ENCODE peak calls at places on chromosomes 2 and 18, in nine cellular contexts. B is GM13977, F is lower lobe of right lung, A is suprapubic skin, L is bronchial epithelial cell, N is neural crest cell, K is WTC11, S is psoas muscle, V is fibroblast of lung. M is an unnamed sample.

GRCh38 chr2:47402805-47403691 is at the start of gene MSH2:
- DNase-seq in B (peak; percentile 97), F (peak; percentile 94), A (peak; percentile 95), L (peak; percentile 83), N (peak; percentile 79), K (peak; percentile 95), S (peak; percentile 92), V (peak; percentile 90), M (peak; percentile 88)

GRCh38 chr2:8202139-8202538 is 479.7 kb upstream of the ID2 start:
- DNase-seq in B (peak; percentile 74), F (no peak), A (no peak), L (peak; percentile 3), N (no peak), K (no peak), S (no peak), V (no peak), M (peak; percentile 13)

GRCh38 chr2:23912054-23912453 is 14.9 kb downstream of the ATAD2B start:
- DNase-seq in B (no peak), F (no peak), A (no peak), L (no peak), N (no peak), K (no peak), S (no peak), V (no peak), M (peak; percentile 40)

GRCh38 chr2:9273496-9273895 is 66.9 kb downstream of the ASAP2 start:
- DNase-seq in B (no peak), F (no peak), A (no peak), L (no peak), N (no peak), K (no peak), S (no peak), V (no peak), M (no peak)

GRCh38 chr2:106159867-106160785 is 34.0 kb downstream of the UXS1 start:
- DNase-seq in B (no peak), F (no peak), A (no peak), L (no peak), N (no peak), K (no peak), S (no peak), V (no peak), M (no peak)

GRCh38 chr2:236675051-236675450 is 105.4 kb downstream of the ACKR3 start:
- DNase-seq in B (peak; percentile 28), F (no peak), A (no peak), L (peak; percentile 85), N (no peak), K (no peak), S (no peak), V (no peak), M (no peak)

GRCh38 chr2:193861557-193861956 is 1666.8 kb upstream of the TMEFF2 start:
- DNase-seq in B (no peak), F (no peak), A (no peak), L (no peak), N (no peak), K (no peak), S (no peak), V (no peak), M (no peak)

GRCh38 chr2:76867854-76868253 is 654.3 kb downstream of the LRRTM4 start:
- DNase-seq in B (no peak), F (no peak), A (no peak), L (peak; percentile 66), N (no peak), K (no peak), S (no peak), V (peak; percentile 74), M (peak; percentile 34)

GRCh38 chr2:160869411-160869810 is 290.8 kb upstream of the TANK start:
- DNase-seq in B (no peak), F (no peak), A (no peak), L (peak; percentile 68), N (no peak), K (no peak), S (no peak), V (peak; percentile 98), M (peak; percentile 82)

GRCh38 chr2:58131191-58132011 is 84.8 kb downstream of the VRK2 start:
- DNase-seq in B (no peak), F (no peak), A (no peak), L (peak; percentile 59), N (no peak), K (no peak), S (no peak), V (peak; percentile 95), M (no peak)

GRCh38 chr2:20613342-20613916 is 37.5 kb downstream of the HS1BP3 start:
- DNase-seq in B (no peak), F (peak; percentile 34), A (peak; percentile 57), L (no peak), N (no peak), K (no peak), S (no peak), V (no peak), M (no peak)

GRCh38 chr2:235168174-235168979 is 216.6 kb downstream of the SH3BP4 start:
- DNase-seq in B (no peak), F (no peak), A (no peak), L (no peak), N (no peak), K (no peak), S (no peak), V (no peak), M (no peak)

GRCh38 chr2:235165631-235166030 is 213.8 kb downstream of the SH3BP4 start:
- DNase-seq in B (no peak), F (no peak), A (no peak), L (peak; percentile 55), N (no peak), K (no peak), S (no peak), V (peak; percentile 2), M (peak; percentile 22)

GRCh38 chr2:235171511-235172130 is 219.8 kb downstream of the SH3BP4 start:
- DNase-seq in B (no peak), F (no peak), A (no peak), L (peak; percentile 19), N (no peak), K (no peak), S (no peak), V (peak; percentile 61), M (peak; percentile 59)

GRCh38 chr2:235170016-235170415 is 218.2 kb downstream of the SH3BP4 start:
- DNase-seq in B (no peak), F (no peak), A (no peak), L (peak; percentile 48), N (no peak), K (no peak), S (no peak), V (peak; percentile 37), M (peak; percentile 58)

GRCh38 chr2:235170536-235171510 is 219.0 kb downstream of the SH3BP4 start:
- DNase-seq in B (no peak), F (no peak), A (no peak), L (peak; percentile 61), N (peak; percentile 22), K (peak; percentile 41), S (no peak), V (peak; percentile 28), M (peak; percentile 77)
- TF ChIP-seq CTCF in B (no peak), F (no peak), A (no peak), L (peak; percentile 30), N (peak; percentile 53), K (no peak), S (no peak), V (peak; percentile 38), M (peak; percentile 31)

GRCh38 chr18:39274535-39274934 is 1708.9 kb upstream of the CELF4 start:
- DNase-seq in B (no peak), F (no peak), A (no peak), L (peak; percentile 1), N (no peak), K (no peak), S (no peak), V (peak; percentile 49), M (peak; percentile 59)
- TF ChIP-seq CTCF in B (no peak), F (no peak), A (no peak), L (no peak), N (no peak), K (no peak), S (no peak), V (no peak), M (no peak)

GRCh38 chr2:136117909-136118818 is at the start of gene CXCR4:
- DNase-seq in B (peak; percentile 90), F (peak; percentile 87), A (peak; percentile 68), L (no peak), N (peak; percentile 86), K (peak; percentile 90), S (peak; percentile 59), V (peak; percentile 28), M (peak; percentile 38)
- TF ChIP-seq CTCF in B (no peak), F (no peak), A (no peak), L (peak; percentile 21), N (peak; percentile 30), K (no peak), S (peak; percentile 2), V (peak; percentile 23), M (no peak)

GRCh38 chr2:196613302-196613701 is 26.2 kb upstream of the CCDC150 start:
- DNase-seq in B (no peak), F (no peak), A (no peak), L (no peak), N (no peak), K (no peak), S (no peak), V (no peak), M (no peak)
- TF ChIP-seq CTCF in B (no peak), F (no peak), A (no peak), L (no peak), N (peak; percentile 47), K (no peak), S (no peak), V (no peak), M (no peak)

DNA sequence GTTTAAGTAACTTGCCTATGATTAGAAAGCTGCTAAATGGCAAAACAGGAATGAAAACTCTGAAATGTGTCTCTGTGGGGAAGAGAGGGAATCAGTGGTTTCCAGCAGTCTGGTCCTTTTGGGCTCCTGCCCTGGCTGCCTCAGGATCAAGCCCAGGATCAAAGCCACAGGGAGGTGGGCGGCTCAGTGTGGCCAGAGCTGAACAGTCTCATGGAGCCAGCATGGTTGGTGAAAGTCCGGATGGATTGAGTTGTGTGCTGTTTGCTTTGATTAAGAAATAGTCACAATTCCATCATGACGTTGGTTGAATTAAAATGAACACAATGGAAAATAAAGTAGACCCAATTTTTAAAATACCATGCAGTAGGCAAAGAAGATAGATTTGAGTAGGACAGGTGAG is 344.2 kb downstream of the LPIN1 start:
- DNase-seq in B (no peak), F (no peak), A (no peak), L (no peak), N (no peak), K (no peak), S (no peak), V (no peak), M (peak; percentile 31)
- TF ChIP-seq CTCF in B (no peak), F (no peak), A (no peak), L (no peak), N (no peak), K (no peak), S (no peak), V (no peak), M (no peak)

M was measured in MCF 10A.